ENCODE peak calls at places on chromosomes 2 and 18, in ten cellular contexts. V is breast epithelium, C is GM20000, R is nephron progenitor cell, Z is CD14-positive monocyte, E is astrocyte of the spinal cord, Y is AG09309, L is osteoblast, U is left ventricle myocardium inferior, D is fibroblast of the aortic adventitia. S is an unnamed sample.

GRCh38 chr18:79512461-79513380 is 117.0 kb downstream of the NFATC1 start:
- DNase-seq in V (peak), C (no peak), R (no peak), Z (peak), E (no peak), Y (no peak), L (peak), U (no peak), D (no peak), S (no peak)

GRCh38 chr2:105621038-105621437 is 123.7 kb upstream of the NCK2 start:
- DNase-seq in V (no peak), C (no peak), R (no peak), Z (no peak), E (no peak), Y (no peak), L (no peak), U (no peak), D (no peak), S (no peak)

GRCh38 chr18:74530584-74530862 is 3.8 kb upstream of the CNDP1 start:
- DNase-seq in V (no peak), C (no peak), R (no peak), Z (peak), E (no peak), Y (no peak), L (no peak), U (no peak), D (no peak), S (no peak)

GRCh38 chr18:21448301-21448700 is 152.2 kb downstream of the ESCO1 start:
- DNase-seq in V (no peak), C (no peak), R (no peak), Z (no peak), E (peak), Y (no peak), L (no peak), U (no peak), D (no peak), S (no peak)

GRCh38 chr2:17593841-17594482 is 53.5 kb downstream of the VSNL1 start:
- DNase-seq in V (no peak), C (no peak), R (no peak), Z (no peak), E (peak), Y (no peak), L (no peak), U (no peak), D (peak), S (no peak)

GRCh38 chr2:32745191-32745590 is 117.3 kb downstream of the TTC27 start:
- DNase-seq in V (no peak), C (no peak), R (no peak), Z (no peak), E (peak), Y (no peak), L (no peak), U (no peak), D (no peak), S (no peak)

GRCh38 chr18:42459873-42460272 is 504.8 kb downstream of the PIK3C3 start:
- DNase-seq in V (no peak), C (no peak), R (no peak), Z (no peak), E (no peak), Y (no peak), L (peak), U (no peak), D (no peak), S (no peak)

GRCh38 chr2:74844752-74845151 is 10.8 kb downstream of the HK2 start:
- DNase-seq in V (no peak), C (no peak), R (no peak), Z (no peak), E (no peak), Y (no peak), L (no peak), U (no peak), D (no peak), S (no peak)

GRCh38 chr18:73366713-73367112 is 498.9 kb upstream of the NETO1 start:
- DNase-seq in V (no peak), C (no peak), R (no peak), Z (no peak), E (no peak), Y (no peak), L (no peak), U (no peak), D (no peak), S (no peak)

GRCh38 chr2:72141881-72142742 is 5.5 kb downstream of the CYP26B1 start:
- DNase-seq in V (no peak), C (no peak), R (no peak), Z (peak), E (no peak), Y (no peak), L (no peak), U (peak), D (no peak), S (no peak)

GRCh38 chr2:68441179-68441993 is 25.7 kb downstream of the FBXO48 start:
- DNase-seq in V (no peak), C (peak), R (peak), Z (peak), E (peak), Y (peak), L (no peak), U (peak), D (peak), S (peak)

GRCh38 chr18:62505669-62506494 is 16.9 kb upstream of the ZCCHC2 start:
- DNase-seq in V (no peak), C (peak), R (no peak), Z (no peak), E (no peak), Y (no peak), L (peak), U (no peak), D (peak), S (peak)

GRCh38 chr2:55384786-55385185 is 34.9 kb downstream of the CCDC88A start:
- DNase-seq in V (no peak), C (no peak), R (no peak), Z (no peak), E (no peak), Y (no peak), L (no peak), U (no peak), D (peak), S (no peak)

GRCh38 chr2:69685321-69686048 is 41.9 kb upstream of the AAK1 start:
- DNase-seq in V (no peak), C (no peak), R (no peak), Z (no peak), E (peak), Y (no peak), L (peak), U (no peak), D (peak), S (peak)

GRCh38 chr2:195531754-195532153 is 125.3 kb upstream of the SLC39A10 start:
- DNase-seq in V (no peak), C (no peak), R (no peak), Z (no peak), E (peak), Y (no peak), L (no peak), U (no peak), D (peak), S (no peak)

GRCh38 chr2:60948161-60948560 is 66.8 kb downstream of the REL start:
- DNase-seq in V (no peak), C (no peak), R (no peak), Z (no peak), E (no peak), Y (no peak), L (no peak), U (no peak), D (no peak), S (no peak)

GRCh38 chr2:205769879-205770278 is 87.6 kb downstream of the NRP2 start:
- DNase-seq in V (no peak), C (no peak), R (no peak), Z (no peak), E (no peak), Y (no peak), L (no peak), U (no peak), D (no peak), S (no peak)

GRCh38 chr2:197131558-197131855 is 179.1 kb downstream of the ANKRD44 start:
- DNase-seq in V (no peak), C (peak), R (no peak), Z (no peak), E (no peak), Y (no peak), L (no peak), U (no peak), D (no peak), S (no peak)

GRCh38 chr2:207119048-207119447 is 46.7 kb downstream of the KLF7 start:
- DNase-seq in V (no peak), C (no peak), R (no peak), Z (no peak), E (no peak), Y (no peak), L (no peak), U (no peak), D (no peak), S (no peak)

GRCh38 chr2:213752575-213752974 is 468.3 kb downstream of the SPAG16 start:
- DNase-seq in V (no peak), C (no peak), R (no peak), Z (no peak), E (no peak), Y (no peak), L (no peak), U (no peak), D (no peak), S (no peak)

GRCh38 chr2:84880395-84880644 is 564 bp downstream of the TRABD2A start:
- DNase-seq in V (no peak), C (no peak), R (no peak), Z (no peak), E (no peak), Y (no peak), L (no peak), U (no peak), D (no peak), S (no peak)

GRCh38 chr2:207122914-207123744 is 42.6 kb downstream of the KLF7 start:
- DNase-seq in V (no peak), C (no peak), R (no peak), Z (no peak), E (no peak), Y (no peak), L (peak), U (no peak), D (no peak), S (peak)

GRCh38 chr18:22067682-22068081 is 101.7 kb upstream of the GATA6 start:
- DNase-seq in V (no peak), C (no peak), R (no peak), Z (no peak), E (no peak), Y (no peak), L (no peak), U (no peak), D (no peak), S (no peak)

GRCh38 chr18:59140287-59140885 is 702 bp downstream of the SEC11C start:
- DNase-seq in V (no peak), C (peak), R (peak), Z (no peak), E (peak), Y (no peak), L (peak), U (no peak), D (peak), S (no peak)

GRCh38 chr2:28345619-28346018 is 47.0 kb upstream of the FOSL2 start:
- DNase-seq in V (no peak), C (no peak), R (no peak), Z (no peak), E (no peak), Y (no peak), L (peak), U (peak), D (no peak), S (no peak)

GRCh38 chr18:23887035-23887434 is 127.5 kb upstream of the TTC39C start:
- DNase-seq in V (no peak), C (no peak), R (no peak), Z (no peak), E (no peak), Y (no peak), L (no peak), U (no peak), D (no peak), S (no peak)

GRCh38 chr2:60152226-60152833 is 401.1 kb downstream of the BCL11A start:
- DNase-seq in V (no peak), C (peak), R (no peak), Z (no peak), E (peak), Y (no peak), L (no peak), U (no peak), D (peak), S (no peak)

GRCh38 chr2:109459485-109459884 is 154.3 kb downstream of the SEPTIN10 start:
- DNase-seq in V (no peak), C (no peak), R (no peak), Z (peak), E (peak), Y (no peak), L (peak), U (no peak), D (no peak), S (no peak)

GRCh38 chr18:63736856-63737255 is 34.1 kb downstream of the SERPINB11 start:
- DNase-seq in V (no peak), C (no peak), R (no peak), Z (no peak), E (peak), Y (peak), L (no peak), U (no peak), D (no peak), S (no peak)

GRCh38 chr2:100018794-100019193 is 123.6 kb downstream of the AFF3 start:
- DNase-seq in V (no peak), C (no peak), R (no peak), Z (no peak), E (peak), Y (no peak), L (peak), U (no peak), D (peak), S (no peak)

GRCh38 chr2:179614121-179614520 is 247.3 kb downstream of the ZNF385B start:
- DNase-seq in V (no peak), C (no peak), R (no peak), Z (no peak), E (no peak), Y (no peak), L (no peak), U (no peak), D (no peak), S (no peak)

GRCh38 chr2:216636570-216637450 is 3.6 kb downstream of the IGFBP2 start:
- DNase-seq in V (no peak), C (no peak), R (peak), Z (peak), E (peak), Y (no peak), L (peak), U (no peak), D (no peak), S (peak)

GRCh38 chr2:198096007-198096406 is 291.6 kb downstream of the PLCL1 start:
- DNase-seq in V (no peak), C (no peak), R (no peak), Z (no peak), E (no peak), Y (no peak), L (no peak), U (no peak), D (no peak), S (no peak)

GRCh38 chr18:12093520-12094257 is at the start of gene ANKRD62:
- DNase-seq in V (no peak), C (no peak), R (no peak), Z (no peak), E (no peak), Y (no peak), L (no peak), U (no peak), D (no peak), S (no peak)

GRCh38 chr18:9839806-9840205 is 46.0 kb upstream of the TXNDC2 start:
- DNase-seq in V (no peak), C (no peak), R (no peak), Z (no peak), E (no peak), Y (no peak), L (no peak), U (no peak), D (no peak), S (no peak)

GRCh38 chr2:42077343-42077742 is 29.5 kb downstream of the PKDCC start:
- DNase-seq in V (no peak), C (no peak), R (no peak), Z (no peak), E (no peak), Y (no peak), L (no peak), U (no peak), D (no peak), S (no peak)
- TF ChIP-seq CTCF in V (no peak), C (peak), R (no peak), Z (no peak), E (no peak), Y (peak), L (peak), U (peak), D (peak), S (no peak)

DNA sequence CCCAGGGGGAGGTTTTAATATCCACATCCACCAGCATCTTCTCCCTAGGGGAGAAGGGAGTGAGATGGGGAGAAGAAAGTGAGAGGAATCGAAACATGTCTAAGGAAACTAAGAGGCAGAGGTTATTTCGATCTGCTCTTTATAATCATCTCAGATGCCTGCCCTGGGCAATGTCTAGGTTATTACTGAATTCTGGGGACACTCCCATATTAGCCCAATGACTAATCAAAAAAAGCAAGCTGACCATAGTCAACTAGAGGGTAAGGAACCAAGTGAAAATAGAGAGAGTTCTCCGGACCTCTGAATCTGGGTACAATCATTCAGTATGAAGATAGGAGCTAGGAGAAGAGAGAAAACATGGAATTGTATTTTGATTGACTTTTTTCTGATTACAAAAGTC is 56.7 kb upstream of the EML4 start:
- DNase-seq in V (no peak), C (no peak), R (no peak), Z (no peak), E (no peak), Y (no peak), L (no peak), U (no peak), D (no peak), S (no peak)
- TF ChIP-seq CTCF in V (no peak), C (no peak), R (no peak), Z (no peak), E (no peak), Y (no peak), L (no peak), U (no peak), D (no peak), S (no peak)

DNA sequence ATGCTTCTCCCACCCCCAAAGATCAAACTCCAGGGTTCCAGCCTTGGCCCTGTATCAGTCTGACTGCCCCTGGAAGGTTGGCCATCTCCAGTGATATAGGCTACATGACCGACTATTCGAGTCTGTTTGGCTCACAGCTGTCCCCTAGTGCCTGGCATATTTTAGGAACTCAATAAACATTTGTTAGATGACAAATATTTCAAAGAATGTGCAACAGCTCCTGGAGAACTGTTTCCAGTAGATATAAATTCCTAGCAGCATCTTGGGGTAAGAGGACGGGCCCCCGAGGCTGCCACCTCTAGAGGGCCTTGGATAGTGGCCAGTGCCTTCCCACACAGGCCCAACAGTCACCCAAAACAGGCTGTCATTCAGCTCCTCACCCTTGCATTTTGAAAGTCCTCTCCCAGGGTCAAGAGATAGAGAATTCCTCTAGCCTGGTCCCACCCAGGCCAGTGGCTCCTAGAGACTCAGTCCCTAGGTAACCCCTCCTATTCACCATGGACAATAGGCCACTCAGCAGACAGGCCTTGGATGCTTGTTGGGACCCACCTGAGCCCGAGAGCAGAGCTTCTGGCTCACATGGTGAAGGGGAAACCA is 45.1 kb upstream of the ATP6V1B1 start:
- DNase-seq in V (no peak), C (peak), R (no peak), Z (no peak), E (no peak), Y (no peak), L (peak), U (no peak), D (no peak), S (no peak)
- TF ChIP-seq CTCF in V (no peak), C (no peak), R (no peak), Z (no peak), E (peak), Y (peak), L (no peak), U (no peak), D (no peak), S (no peak)

GRCh38 chr2:40448476-40449079 is 3.3 kb downstream of the SLC8A1 start:
- DNase-seq in V (no peak), C (peak), R (peak), Z (no peak), E (no peak), Y (no peak), L (no peak), U (no peak), D (peak), S (peak)
- TF ChIP-seq CTCF in V (no peak), C (peak), R (peak), Z (peak), E (peak), Y (peak), L (peak), U (peak), D (peak), S (peak)

GRCh38 chr2:176560296-176560695 is 291.1 kb downstream of the MTX2 start:
- DNase-seq in V (no peak), C (no peak), R (no peak), Z (no peak), E (no peak), Y (no peak), L (no peak), U (no peak), D (no peak), S (no peak)

GRCh38 chr2:176562359-176563043 is 293.3 kb downstream of the MTX2 start:
- DNase-seq in V (no peak), C (no peak), R (no peak), Z (no peak), E (peak), Y (no peak), L (peak), U (no peak), D (peak), S (no peak)

GRCh38 chr2:176558574-176559140 is 289.4 kb downstream of the MTX2 start:
- DNase-seq in V (no peak), C (no peak), R (no peak), Z (no peak), E (no peak), Y (no peak), L (no peak), U (no peak), D (no peak), S (no peak)

GRCh38 chr2:176557821-176558220 is 288.6 kb downstream of the MTX2 start:
- DNase-seq in V (no peak), C (no peak), R (no peak), Z (no peak), E (no peak), Y (no peak), L (no peak), U (no peak), D (no peak), S (no peak)

GRCh38 chr2:176561706-176562105 is 292.5 kb downstream of the MTX2 start:
- DNase-seq in V (no peak), C (no peak), R (no peak), Z (no peak), E (peak), Y (no peak), L (no peak), U (no peak), D (peak), S (no peak)
- TF ChIP-seq CTCF in V (no peak), C (no peak), R (no peak), Z (no peak), E (no peak), Y (no peak), L (no peak), U (no peak), D (no peak), S (no peak)

GRCh38 chr2:42040643-42041277 is 7.1 kb upstream of the PKDCC start:
- DNase-seq in V (no peak), C (no peak), R (no peak), Z (no peak), E (no peak), Y (no peak), L (no peak), U (no peak), D (peak), S (no peak)
- TF ChIP-seq CTCF in V (no peak), C (no peak), R (no peak), Z (no peak), E (no peak), Y (no peak), L (no peak), U (no peak), D (no peak), S (no peak)

GRCh38 chr2:200575957-200576356 is 9.9 kb upstream of the AOX1 start:
- DNase-seq in V (no peak), C (peak), R (no peak), Z (no peak), E (peak), Y (no peak), L (no peak), U (no peak), D (peak), S (no peak)

GRCh38 chr2:200577000-200577399 is 8.8 kb upstream of the AOX1 start:
- DNase-seq in V (no peak), C (no peak), R (no peak), Z (no peak), E (no peak), Y (no peak), L (no peak), U (no peak), D (no peak), S (no peak)

GRCh38 chr2:200584639-200585038 is 1.2 kb upstream of the AOX1 start:
- DNase-seq in V (no peak), C (no peak), R (no peak), Z (no peak), E (no peak), Y (no peak), L (no peak), U (no peak), D (no peak), S (no peak)

DNA sequence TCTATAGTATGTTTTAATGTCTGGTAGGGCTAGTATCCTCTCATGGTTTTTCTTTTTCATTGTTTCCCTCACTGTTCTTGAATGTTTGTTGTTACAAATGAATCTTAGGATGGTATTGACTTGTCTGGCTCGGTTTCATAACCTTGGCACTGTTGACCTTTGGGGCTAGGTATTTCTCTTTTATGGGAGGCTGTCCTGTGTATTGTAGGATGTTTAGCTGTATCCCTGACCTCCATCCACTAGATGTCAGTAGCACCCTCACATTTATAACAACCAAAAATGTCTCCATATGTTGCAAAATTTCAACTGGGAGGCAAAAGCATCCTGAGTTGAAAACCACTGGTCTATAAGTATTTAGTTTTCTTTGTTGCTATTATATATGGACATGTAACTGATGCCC is 7.0 kb upstream of the AOX1 start:
- DNase-seq in V (no peak), C (no peak), R (no peak), Z (no peak), E (peak), Y (no peak), L (no peak), U (no peak), D (peak), S (peak)
- TF ChIP-seq CTCF in V (no peak), C (no peak), R (peak), Z (peak), E (peak), Y (peak), L (peak), U (peak), D (peak), S (peak)

GRCh38 chr18:37019157-37019571 is 190.2 kb downstream of the KIAA1328 start:
- DNase-seq in V (no peak), C (no peak), R (no peak), Z (no peak), E (peak), Y (no peak), L (no peak), U (no peak), D (no peak), S (no peak)
- TF ChIP-seq CTCF in V (no peak), C (no peak), R (no peak), Z (no peak), E (peak), Y (peak), L (peak), U (no peak), D (no peak), S (no peak)

S was measured in activated CD8-positive, alpha-beta T cell treated with anti-CD3 and anti-CD28 coated beads for 36 hours.